ENCODE peak calls at places on chromosomes 7 and 10, in eight cellular contexts. One of them, this sample, is unnamed.

GRCh38 chr7:24982917-24983316 is 2.9 kb upstream of the OSBPL3 start:
- DNase-seq in endodermal cell: peak; percentile 60
- DNase-seq in naive thymus-derived CD4-positive, alpha-beta T cell: no peak
- DNase-seq in Peyer's patch: no peak
- DNase-seq in CD4-positive, alpha-beta memory T cell: no peak
- DNase-seq in GM23248: peak; percentile 35
- DNase-seq in adrenal gland: no peak
- DNase-seq in heart left ventricle: no peak
- DNase-seq in this sample: no peak

GRCh38 chr10:117441366-117441765 is 66.1 kb upstream of the PDZD8 start:
- DNase-seq in naive thymus-derived CD4-positive, alpha-beta T cell: no peak
- DNase-seq in CD4-positive, alpha-beta memory T cell: no peak
- DNase-seq in Peyer's patch: no peak
- DNase-seq in adrenal gland: no peak
- DNase-seq in endodermal cell: no peak
- DNase-seq in GM23248: peak; percentile 57
- DNase-seq in heart left ventricle: no peak
- DNase-seq in this sample: no peak

GRCh38 chr10:130141460-130141859 is 5.3 kb downstream of the GLRX3 start:
- DNase-seq in adrenal gland: no peak
- DNase-seq in Peyer's patch: no peak
- DNase-seq in naive thymus-derived CD4-positive, alpha-beta T cell: no peak
- DNase-seq in CD4-positive, alpha-beta memory T cell: no peak
- DNase-seq in endodermal cell: no peak
- DNase-seq in GM23248: peak; percentile 10
- DNase-seq in heart left ventricle: no peak
- DNase-seq in this sample: no peak

GRCh38 chr10:124231188-124232135 is 138.1 kb upstream of the CHST15 start:
- DNase-seq in GM23248: no peak
- DNase-seq in naive thymus-derived CD4-positive, alpha-beta T cell: peak; percentile 14
- DNase-seq in endodermal cell: no peak
- DNase-seq in CD4-positive, alpha-beta memory T cell: peak; percentile 80
- DNase-seq in adrenal gland: no peak
- DNase-seq in heart left ventricle: no peak
- DNase-seq in Peyer's patch: no peak
- DNase-seq in this sample: no peak

GRCh38 chr10:4224178-4224577 is 439.2 kb upstream of the KLF6 start:
- DNase-seq in GM23248: no peak
- DNase-seq in naive thymus-derived CD4-positive, alpha-beta T cell: no peak
- DNase-seq in heart left ventricle: no peak
- DNase-seq in CD4-positive, alpha-beta memory T cell: no peak
- DNase-seq in Peyer's patch: no peak
- DNase-seq in adrenal gland: no peak
- DNase-seq in endodermal cell: no peak
- DNase-seq in this sample: no peak

GRCh38 chr7:158422551-158423189 is 165.0 kb downstream of the PTPRN2 start:
- DNase-seq in Peyer's patch: no peak
- DNase-seq in GM23248: no peak
- DNase-seq in endodermal cell: peak; percentile 47
- DNase-seq in naive thymus-derived CD4-positive, alpha-beta T cell: no peak
- DNase-seq in adrenal gland: no peak
- DNase-seq in heart left ventricle: no peak
- DNase-seq in CD4-positive, alpha-beta memory T cell: no peak
- DNase-seq in this sample: no peak

GRCh38 chr7:11235491-11235890 is 261.8 kb downstream of the PHF14 start:
- DNase-seq in CD4-positive, alpha-beta memory T cell: no peak
- DNase-seq in adrenal gland: no peak
- DNase-seq in GM23248: no peak
- DNase-seq in Peyer's patch: no peak
- DNase-seq in endodermal cell: peak; percentile 67
- DNase-seq in naive thymus-derived CD4-positive, alpha-beta T cell: no peak
- DNase-seq in heart left ventricle: no peak
- DNase-seq in this sample: no peak

GRCh38 chr10:93815304-93816091 is 57.8 kb downstream of the LGI1 start:
- DNase-seq in heart left ventricle: no peak
- DNase-seq in endodermal cell: peak; percentile 72
- DNase-seq in adrenal gland: no peak
- DNase-seq in naive thymus-derived CD4-positive, alpha-beta T cell: no peak
- DNase-seq in GM23248: no peak
- DNase-seq in Peyer's patch: no peak
- DNase-seq in CD4-positive, alpha-beta memory T cell: no peak
- DNase-seq in this sample: no peak

GRCh38 chr10:123327450-123327849 is 173.2 kb downstream of the BUB3 start:
- DNase-seq in endodermal cell: peak; percentile 10
- DNase-seq in heart left ventricle: no peak
- DNase-seq in GM23248: no peak
- DNase-seq in adrenal gland: no peak
- DNase-seq in CD4-positive, alpha-beta memory T cell: no peak
- DNase-seq in Peyer's patch: no peak
- DNase-seq in naive thymus-derived CD4-positive, alpha-beta T cell: no peak
- DNase-seq in this sample: no peak

GRCh38 chr10:7082967-7083366 is 327.9 kb downstream of the SFMBT2 start:
- DNase-seq in adrenal gland: no peak
- DNase-seq in Peyer's patch: no peak
- DNase-seq in endodermal cell: peak; percentile 70
- DNase-seq in GM23248: no peak
- DNase-seq in naive thymus-derived CD4-positive, alpha-beta T cell: no peak
- DNase-seq in CD4-positive, alpha-beta memory T cell: no peak
- DNase-seq in heart left ventricle: no peak
- DNase-seq in this sample: no peak

DNA sequence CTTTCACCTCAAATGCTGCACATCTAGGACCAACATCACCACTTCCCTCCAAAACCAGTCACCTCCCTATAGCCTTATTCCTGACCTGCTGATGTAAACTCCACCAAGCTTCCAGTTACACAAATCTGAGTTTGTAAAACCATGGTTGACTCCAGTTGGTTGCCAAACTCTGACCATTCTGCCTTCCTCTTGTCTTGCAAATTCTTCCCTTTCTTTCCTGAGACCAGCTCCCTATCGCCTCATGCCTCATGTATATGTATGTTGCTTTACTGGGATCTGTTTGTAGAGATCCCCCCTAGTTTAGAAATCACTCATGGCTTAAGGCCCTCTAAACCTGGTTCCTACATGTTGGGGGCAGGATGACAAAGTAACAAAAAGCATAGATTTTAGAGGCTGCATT is 31.3 kb downstream of the PAX2 start:
- DNase-seq in naive thymus-derived CD4-positive, alpha-beta T cell: no peak
- DNase-seq in Peyer's patch: no peak
- DNase-seq in heart left ventricle: no peak
- DNase-seq in CD4-positive, alpha-beta memory T cell: no peak
- DNase-seq in adrenal gland: no peak
- DNase-seq in GM23248: no peak
- DNase-seq in endodermal cell: no peak
- DNase-seq in this sample: no peak
- H3K4me1 ChIP-seq in naive thymus-derived CD4-positive, alpha-beta T cell: no peaks in the 10 kb centered on the region
- H3K4me1 ChIP-seq in Peyer's patch: no peaks in the 10 kb centered on the region
- H3K4me1 ChIP-seq in heart left ventricle: no peaks in the 10 kb centered on the region
- H3K4me1 ChIP-seq in CD4-positive, alpha-beta memory T cell: no peaks in the 10 kb centered on the region
- H3K4me1 ChIP-seq in adrenal gland: no peaks in the 10 kb centered on the region
- H3K4me1 ChIP-seq in GM23248: no peaks in the 10 kb centered on the region
- H3K4me1 ChIP-seq in endodermal cell: no peaks in the 10 kb centered on the region
- H3K4me1 ChIP-seq in this sample: no peaks in the 10 kb centered on the region

GRCh38 chr7:127089146-127089545 is 163.6 kb downstream of the GRM8 start:
- DNase-seq in CD4-positive, alpha-beta memory T cell: no peak
- DNase-seq in Peyer's patch: no peak
- DNase-seq in naive thymus-derived CD4-positive, alpha-beta T cell: no peak
- DNase-seq in adrenal gland: no peak
- DNase-seq in endodermal cell: no peak
- DNase-seq in heart left ventricle: no peak
- DNase-seq in GM23248: no peak
- DNase-seq in this sample: no peak
- H3K4me3 ChIP-seq in CD4-positive, alpha-beta memory T cell: no peak overlapping the region
- H3K4me3 ChIP-seq in Peyer's patch: no peak overlapping the region
- H3K4me3 ChIP-seq in naive thymus-derived CD4-positive, alpha-beta T cell: no peak overlapping the region
- H3K4me3 ChIP-seq in adrenal gland: no peak overlapping the region
- H3K4me3 ChIP-seq in endodermal cell: no peak overlapping the region
- H3K4me3 ChIP-seq in heart left ventricle: no peak overlapping the region
- H3K4me3 ChIP-seq in GM23248: no peak overlapping the region
- H3K4me3 ChIP-seq in this sample: no peak overlapping the region

DNA sequence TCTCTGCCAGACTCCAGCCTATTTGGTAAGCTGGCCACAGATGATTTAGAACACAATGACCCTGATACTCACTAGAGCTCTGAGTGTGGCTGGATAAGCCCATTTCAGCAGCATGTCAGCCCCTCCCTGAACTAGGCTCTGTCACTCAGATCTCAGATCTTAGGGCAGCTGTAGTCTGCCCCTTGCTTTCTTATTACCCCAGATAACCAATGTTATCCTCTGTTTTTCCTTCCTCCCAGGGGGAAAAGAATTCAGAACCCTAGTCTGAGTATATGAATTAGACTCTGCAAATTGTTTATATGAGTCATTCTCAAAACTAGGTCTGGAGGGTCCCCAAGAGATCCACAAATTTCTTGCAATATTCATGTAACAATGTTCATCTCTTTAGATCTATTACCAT is 286.2 kb downstream of the KCNMA1 start:
- DNase-seq in Peyer's patch: no peak
- DNase-seq in heart left ventricle: no peak
- DNase-seq in GM23248: peak; percentile 49
- DNase-seq in CD4-positive, alpha-beta memory T cell: no peak
- DNase-seq in adrenal gland: no peak
- DNase-seq in endodermal cell: no peak
- DNase-seq in naive thymus-derived CD4-positive, alpha-beta T cell: no peak
- DNase-seq in this sample: no peak
- H3K27ac ChIP-seq in Peyer's patch: no peak overlapping the region
- H3K27ac ChIP-seq in heart left ventricle: no peak overlapping the region
- H3K27ac ChIP-seq in GM23248: peak overlapping the region; percentile 82
- H3K27ac ChIP-seq in CD4-positive, alpha-beta memory T cell: no peak overlapping the region
- H3K27ac ChIP-seq in adrenal gland: peak overlapping the region; percentile 20
- H3K27ac ChIP-seq in endodermal cell: no peak overlapping the region
- H3K27ac ChIP-seq in naive thymus-derived CD4-positive, alpha-beta T cell: no peak overlapping the region
- H3K27ac ChIP-seq in this sample: no peak overlapping the region

DNA sequence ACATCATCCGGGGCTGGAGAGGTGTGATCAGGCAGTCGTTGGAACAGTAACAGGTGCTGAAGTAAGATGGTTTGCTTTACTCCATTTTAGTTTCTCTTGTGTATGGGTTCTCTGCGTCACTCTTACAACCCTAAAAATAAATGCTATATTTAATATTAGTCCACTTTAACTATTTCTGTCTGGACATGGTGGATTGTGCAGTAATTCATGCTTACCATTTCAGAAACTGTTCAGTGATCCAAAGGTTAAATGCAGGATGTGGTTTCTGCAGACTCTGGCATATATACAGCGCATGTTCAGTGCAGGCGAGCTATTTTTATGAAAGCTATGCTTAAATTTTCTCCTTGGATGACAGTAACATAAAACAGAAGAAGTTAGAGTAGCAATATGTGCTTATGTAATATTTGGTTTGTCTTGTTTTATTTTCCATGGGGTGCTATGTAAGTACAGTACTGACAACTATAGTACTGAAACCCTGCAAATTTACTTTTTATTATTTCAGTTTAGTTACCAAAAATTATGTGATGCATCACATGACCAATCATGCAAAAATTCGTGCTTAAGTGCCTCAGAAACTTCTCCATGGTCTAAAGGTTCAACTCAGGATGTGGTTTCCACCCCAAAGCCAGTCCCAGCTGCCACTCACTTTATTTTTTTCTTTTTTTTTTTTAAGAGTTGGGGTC is 46.6 kb upstream of the GRID1 start:
- DNase-seq in endodermal cell: no peak
- DNase-seq in heart left ventricle: no peak
- DNase-seq in CD4-positive, alpha-beta memory T cell: peak; percentile 54
- DNase-seq in Peyer's patch: peak; percentile 44
- DNase-seq in adrenal gland: no peak
- DNase-seq in GM23248: peak; percentile 45
- DNase-seq in naive thymus-derived CD4-positive, alpha-beta T cell: no peak
- DNase-seq in this sample: no peak
- H3K4me1 ChIP-seq in endodermal cell: no peaks in the 10 kb centered on the region
- H3K4me1 ChIP-seq in heart left ventricle: peaks cover 26% of the 10 kb centered on the region
- H3K4me1 ChIP-seq in CD4-positive, alpha-beta memory T cell: peaks cover 46% of the 10 kb centered on the region
- H3K4me1 ChIP-seq in Peyer's patch: peaks cover 28% of the 10 kb centered on the region
- H3K4me1 ChIP-seq in adrenal gland: no peaks in the 10 kb centered on the region
- H3K4me1 ChIP-seq in GM23248: peaks cover 29% of the 10 kb centered on the region
- H3K4me1 ChIP-seq in naive thymus-derived CD4-positive, alpha-beta T cell: peaks cover 48% of the 10 kb centered on the region
- H3K4me1 ChIP-seq in this sample: peaks cover 14% of the 10 kb centered on the region

DNA sequence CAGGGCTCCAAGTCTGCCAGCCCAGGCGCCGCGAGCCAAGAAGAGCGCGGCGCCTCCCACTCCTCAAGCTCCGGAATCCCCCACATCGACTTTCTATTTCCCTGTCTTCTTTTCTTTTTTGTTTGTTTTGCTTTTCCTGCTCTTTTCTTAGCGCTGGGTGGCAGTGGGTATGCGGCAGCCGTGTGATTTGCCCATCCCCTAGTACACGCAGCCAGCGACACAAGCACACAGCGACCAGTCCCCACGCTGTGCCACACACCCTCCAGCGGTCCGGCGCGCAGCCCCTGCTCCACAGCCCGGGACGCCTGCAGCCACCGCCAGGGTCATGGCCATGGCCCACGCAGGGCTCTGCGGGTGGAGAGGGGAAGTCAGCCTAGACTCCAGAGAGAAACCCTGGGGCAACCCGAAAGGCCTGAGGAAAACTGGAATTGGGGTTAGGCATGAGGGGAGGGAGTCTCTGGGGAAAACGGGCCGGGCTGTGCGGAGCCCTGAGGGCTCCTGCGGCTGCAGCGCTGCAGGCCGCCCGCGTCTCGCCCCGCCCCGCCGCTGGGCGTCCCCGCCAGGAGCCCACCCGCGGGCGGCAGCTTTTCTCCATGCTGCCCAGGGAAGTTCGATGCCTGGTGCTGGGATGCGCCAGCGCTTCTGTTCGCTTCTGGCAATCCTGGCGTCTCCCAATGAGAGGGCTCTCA is 2.5 kb downstream of the CHRM2 start:
- DNase-seq in adrenal gland: no peak
- DNase-seq in GM23248: peak; percentile 28
- DNase-seq in CD4-positive, alpha-beta memory T cell: no peak
- DNase-seq in naive thymus-derived CD4-positive, alpha-beta T cell: no peak
- DNase-seq in endodermal cell: peak; percentile 67
- DNase-seq in heart left ventricle: peak; percentile 32
- DNase-seq in Peyer's patch: no peak
- DNase-seq in this sample: peak; percentile 23
- H3K4me3 ChIP-seq in adrenal gland: no peak overlapping the region
- H3K4me3 ChIP-seq in GM23248: peak overlapping the region; percentile 71
- H3K4me3 ChIP-seq in CD4-positive, alpha-beta memory T cell: no peak overlapping the region
- H3K4me3 ChIP-seq in naive thymus-derived CD4-positive, alpha-beta T cell: no peak overlapping the region
- H3K4me3 ChIP-seq in endodermal cell: peak overlapping the region; percentile 79
- H3K4me3 ChIP-seq in heart left ventricle: peak overlapping the region; percentile 61
- H3K4me3 ChIP-seq in Peyer's patch: no peak overlapping the region
- H3K4me3 ChIP-seq in this sample: peak overlapping the region; percentile 74

DNA sequence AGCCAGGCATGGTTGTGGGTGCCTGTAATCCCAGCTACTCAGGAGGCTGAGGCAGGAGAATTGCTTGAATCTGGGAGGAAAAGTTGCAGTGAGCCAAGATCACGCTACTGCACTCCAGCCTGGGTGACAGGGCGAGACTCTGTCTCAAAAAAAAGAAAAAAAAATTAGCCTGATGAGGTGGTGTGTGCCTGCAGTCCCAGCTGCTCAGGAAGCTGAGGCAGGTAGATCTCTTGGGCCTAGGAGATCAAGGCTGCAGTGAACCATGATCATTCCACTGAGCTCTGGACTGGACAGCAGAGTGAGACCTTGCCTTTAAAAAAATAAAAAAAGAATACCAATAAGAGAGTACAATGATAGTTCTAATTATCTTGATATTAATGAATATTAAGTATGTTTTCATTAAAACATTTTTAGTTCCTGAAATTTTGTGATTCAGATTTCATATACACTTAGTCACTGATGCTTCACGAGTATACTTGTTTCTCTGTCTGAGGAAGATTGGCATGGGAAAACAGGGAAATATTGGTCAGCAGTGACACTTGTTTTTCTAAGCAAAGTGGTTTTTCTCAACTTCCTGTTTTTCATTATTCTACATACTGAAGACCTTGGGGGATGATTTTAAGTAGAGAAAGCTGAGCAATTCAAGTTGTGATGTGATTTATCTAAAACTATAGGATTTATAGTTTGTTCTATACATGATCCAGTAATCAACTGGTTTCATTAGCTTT is 76.8 kb downstream of the ADK start:
- DNase-seq in endodermal cell: no peak
- DNase-seq in Peyer's patch: no peak
- DNase-seq in heart left ventricle: no peak
- DNase-seq in CD4-positive, alpha-beta memory T cell: peak; percentile 24
- DNase-seq in adrenal gland: no peak
- DNase-seq in GM23248: peak; percentile 78
- DNase-seq in naive thymus-derived CD4-positive, alpha-beta T cell: no peak
- DNase-seq in this sample: no peak
- H3K27ac ChIP-seq in endodermal cell: no peak overlapping the region
- H3K27ac ChIP-seq in Peyer's patch: peak overlapping the region; percentile 21
- H3K27ac ChIP-seq in heart left ventricle: no peak overlapping the region
- H3K27ac ChIP-seq in CD4-positive, alpha-beta memory T cell: peak overlapping the region; percentile 31
- H3K27ac ChIP-seq in adrenal gland: no peak overlapping the region
- H3K27ac ChIP-seq in GM23248: peak overlapping the region; percentile 49
- H3K27ac ChIP-seq in naive thymus-derived CD4-positive, alpha-beta T cell: peak overlapping the region; percentile 58
- H3K27ac ChIP-seq in this sample: no peak overlapping the region

This sample was measured in left ventricle myocardium inferior.